ENCODE peak calls at places on chromosomes 11 and 22, in nine cellular contexts. C is stimulated activated CD4-positive, alpha-beta T cell treated with anti-CD3 and anti-CD28 coated beads, Interleukin-4, amount 100 ng/mL, for 4 hours; S is stimulated activated CD8-positive, alpha-beta memory T cell treated with anti-CD3 and anti-CD28 coated beads, Interleukin-15, amount 100 ng/mL, for 24 hours; P is right atrium auricular region; F is activated CD8-positive, alpha-beta T cell treated with anti-CD3 and anti-CD28 coated beads for 36 hours; O is Kasumi-1; U is endothelial cell of umbilical vein; V is NCI-H2081; K is effector CD8-positive, alpha-beta T cell. I is an unnamed sample.

GRCh38 chr22:48566741-48567140 is 1260.9 kb downstream of the BRD1 start:
- DNase-seq in C (no peak), S (no peak), P (no peak), F (no peak), O (no peak), U (no peak), V (no peak), K (no peak), I (no peak)

GRCh38 chr11:89293966-89294679 is 116.4 kb downstream of the TYR start:
- DNase-seq in C (no peak), S (no peak), P (no peak), F (no peak), O (no peak), U (peak; percentile 54), V (no peak), K (no peak), I (no peak)

GRCh38 chr22:41831828-41832552 is 915 bp upstream of the SREBF2 start:
- DNase-seq in C (no peak), S (no peak), P (no peak), F (no peak), O (no peak), U (no peak), V (no peak), K (no peak), I (no peak)

GRCh38 chr11:13535819-13536218 is 40.0 kb upstream of the PTH start:
- DNase-seq in C (no peak), S (no peak), P (no peak), F (peak; percentile 3), O (peak; percentile 3), U (no peak), V (no peak), K (no peak), I (no peak)

GRCh38 chr11:952406-953385 is 27.0 kb downstream of the AP2A2 start:
- DNase-seq in C (no peak), S (no peak), P (no peak), F (no peak), O (no peak), U (no peak), V (no peak), K (no peak), I (no peak)

GRCh38 chr22:19871845-19872778 is 17.4 kb upstream of the GNB1L start:
- DNase-seq in C (no peak), S (no peak), P (no peak), F (peak; percentile 0), O (no peak), U (no peak), V (no peak), K (no peak), I (no peak)

GRCh38 chr11:117535201-117535869 is 207.7 kb downstream of the CEP164 start:
- DNase-seq in C (no peak), S (no peak), P (peak; percentile 64), F (no peak), O (no peak), U (no peak), V (no peak), K (no peak), I (no peak)

GRCh38 chr11:617248-617911 is 1.6 kb upstream of the IRF7 start:
- DNase-seq in C (no peak), S (no peak), P (no peak), F (no peak), O (no peak), U (no peak), V (no peak), K (no peak), I (no peak)

GRCh38 chr22:47032091-47032943 is 269.9 kb downstream of the TBC1D22A start:
- DNase-seq in C (no peak), S (no peak), P (no peak), F (no peak), O (no peak), U (no peak), V (no peak), K (no peak), I (no peak)

GRCh38 chr11:3796346-3796745 is 1.0 kb downstream of the NUP98 start:
- DNase-seq in C (no peak), S (no peak), P (no peak), F (no peak), O (no peak), U (peak; percentile 17), V (no peak), K (no peak), I (no peak)

GRCh38 chr11:3160252-3161031 is 4.7 kb downstream of the OSBPL5 start:
- DNase-seq in C (peak; percentile 23), S (no peak), P (peak; percentile 95), F (peak; percentile 50), O (no peak), U (peak; percentile 92), V (peak; percentile 18), K (no peak), I (no peak)

GRCh38 chr11:61966673-61967176 is 709 bp downstream of the FTH1 start:
- DNase-seq in C (peak; percentile 21), S (no peak), P (no peak), F (peak; percentile 56), O (peak; percentile 23), U (peak; percentile 47), V (no peak), K (no peak), I (no peak)

GRCh38 chr22:29503811-29504372 is 23.9 kb downstream of the NEFH start:
- DNase-seq in C (no peak), S (no peak), P (peak; percentile 64), F (no peak), O (peak; percentile 51), U (no peak), V (no peak), K (no peak), I (no peak)

GRCh38 chr22:49326558-49326957 is 501.1 kb downstream of the BRD1 start:
- DNase-seq in C (no peak), S (no peak), P (no peak), F (no peak), O (no peak), U (no peak), V (no peak), K (no peak), I (no peak)

GRCh38 chr22:37546436-37547248 is 13.6 kb upstream of the CDC42EP1 start:
- DNase-seq in C (no peak), S (no peak), P (no peak), F (no peak), O (no peak), U (peak; percentile 44), V (no peak), K (no peak), I (no peak)

GRCh38 chr11:94932503-94932902 is 40.9 kb downstream of the CWC15 start:
- DNase-seq in C (no peak), S (no peak), P (no peak), F (no peak), O (no peak), U (no peak), V (no peak), K (no peak), I (no peak)

GRCh38 chr11:67490727-67491065 is 7.9 kb downstream of the AIP start:
- DNase-seq in C (no peak), S (no peak), P (no peak), F (no peak), O (no peak), U (no peak), V (no peak), K (no peak), I (no peak)

GRCh38 chr22:39362271-39362670 is 12.5 kb downstream of the SYNGR1 start:
- DNase-seq in C (no peak), S (no peak), P (no peak), F (no peak), O (no peak), U (no peak), V (no peak), K (no peak), I (no peak)

GRCh38 chr11:122071680-122072321 is 44.2 kb downstream of the BLID start:
- DNase-seq in C (no peak), S (no peak), P (no peak), F (no peak), O (no peak), U (no peak), V (no peak), K (no peak), I (no peak)

GRCh38 chr22:23183107-23183698 is 2.9 kb downstream of the BCR start:
- DNase-seq in C (no peak), S (no peak), P (peak; percentile 69), F (no peak), O (peak; percentile 79), U (peak; percentile 79), V (no peak), K (no peak), I (no peak)

GRCh38 chr22:50269573-50270301 is 443 bp downstream of the MAPK11 start:
- DNase-seq in C (peak; percentile 58), S (no peak), P (no peak), F (peak; percentile 65), O (no peak), U (peak; percentile 51), V (no peak), K (peak; percentile 27), I (no peak)

GRCh38 chr11:90594658-90595057 is 371.8 kb upstream of the CHORDC1 start:
- DNase-seq in C (no peak), S (no peak), P (no peak), F (no peak), O (no peak), U (peak; percentile 1), V (no peak), K (no peak), I (no peak)

GRCh38 chr11:101096036-101096704 is 33.4 kb downstream of the PGR start:
- DNase-seq in C (no peak), S (no peak), P (no peak), F (no peak), O (no peak), U (no peak), V (no peak), K (no peak), I (no peak)

I was measured in activated gamma-delta T cell.